ENCODE peak calls at places on chromosomes 1 and 21, in four cellular contexts. One of them, this sample, is unnamed.

GRCh38 chr1:220818421-220819173 is 31.9 kb downstream of the MTARC1 start:
- DNase-seq in gastrocnemius medialis: no peak
- DNase-seq in A549: no peak
- DNase-seq in tibial artery: peak; percentile 40
- DNase-seq in this sample: no peak

GRCh38 chr1:188237573-188238353 is 1409.0 kb downstream of the PLA2G4A start:
- DNase-seq in gastrocnemius medialis: no peak
- DNase-seq in A549: peak; percentile 8
- DNase-seq in tibial artery: no peak
- DNase-seq in this sample: no peak

GRCh38 chr21:27562303-27562702 is 595.4 kb upstream of the ADAMTS5 start:
- DNase-seq in gastrocnemius medialis: no peak
- DNase-seq in A549: no peak
- DNase-seq in tibial artery: no peak
- DNase-seq in this sample: no peak

GRCh38 chr1:212108981-212109380 is 73.4 kb downstream of the DTL start:
- DNase-seq in gastrocnemius medialis: no peak
- DNase-seq in A549: no peak
- DNase-seq in tibial artery: no peak
- DNase-seq in this sample: no peak

GRCh38 chr1:36096500-36097412 is 8.1 kb downstream of the ADPRS start:
- DNase-seq in gastrocnemius medialis: no peak
- DNase-seq in A549: no peak
- DNase-seq in tibial artery: no peak
- DNase-seq in this sample: no peak

GRCh38 chr1:26020390-26020789 is 1.2 kb upstream of the EXTL1 start:
- DNase-seq in gastrocnemius medialis: no peak
- DNase-seq in A549: no peak
- DNase-seq in tibial artery: no peak
- DNase-seq in this sample: no peak

GRCh38 chr1:203121186-203122015 is 6.1 kb upstream of the ADORA1 start:
- DNase-seq in gastrocnemius medialis: no peak
- DNase-seq in A549: no peak
- DNase-seq in tibial artery: no peak
- DNase-seq in this sample: no peak

GRCh38 chr1:204081791-204082513 is 9.0 kb downstream of the SOX13 start:
- DNase-seq in gastrocnemius medialis: no peak
- DNase-seq in A549: no peak
- DNase-seq in tibial artery: no peak
- DNase-seq in this sample: peak; percentile 59

GRCh38 chr1:236341298-236341697 is 52.8 kb upstream of the EDARADD start:
- DNase-seq in gastrocnemius medialis: no peak
- DNase-seq in A549: no peak
- DNase-seq in tibial artery: no peak
- DNase-seq in this sample: no peak

GRCh38 chr1:36524359-36525062 is 41.8 kb upstream of the CSF3R start:
- DNase-seq in gastrocnemius medialis: no peak
- DNase-seq in A549: no peak
- DNase-seq in tibial artery: no peak
- DNase-seq in this sample: no peak

GRCh38 chr1:98706173-98706848 is 44.8 kb downstream of the SNX7 start:
- DNase-seq in gastrocnemius medialis: no peak
- DNase-seq in A549: no peak
- DNase-seq in tibial artery: no peak
- DNase-seq in this sample: no peak

GRCh38 chr1:31266547-31266946 is 26.9 kb upstream of the NKAIN1 start:
- DNase-seq in gastrocnemius medialis: no peak
- DNase-seq in A549: no peak
- DNase-seq in tibial artery: no peak
- DNase-seq in this sample: no peak

GRCh38 chr1:238913210-238913609 is 473.2 kb upstream of the CHRM3 start:
- DNase-seq in gastrocnemius medialis: no peak
- DNase-seq in A549: no peak
- DNase-seq in tibial artery: no peak
- DNase-seq in this sample: no peak

GRCh38 chr1:112466078-112466660 is 42.6 kb upstream of the WNT2B start:
- DNase-seq in gastrocnemius medialis: peak; percentile 85
- DNase-seq in A549: peak; percentile 43
- DNase-seq in tibial artery: peak; percentile 96
- DNase-seq in this sample: peak; percentile 95

GRCh38 chr1:55329091-55329490 is 113.9 kb upstream of the USP24 start:
- DNase-seq in gastrocnemius medialis: no peak
- DNase-seq in A549: no peak
- DNase-seq in tibial artery: no peak
- DNase-seq in this sample: no peak

GRCh38 chr1:1422465-1423244 is 1.6 kb upstream of the ANKRD65 start:
- DNase-seq in gastrocnemius medialis: no peak
- DNase-seq in A549: no peak
- DNase-seq in tibial artery: no peak
- DNase-seq in this sample: no peak

GRCh38 chr1:202241376-202242079 is 47.9 kb downstream of the LGR6 start:
- DNase-seq in gastrocnemius medialis: no peak
- DNase-seq in A549: no peak
- DNase-seq in tibial artery: peak; percentile 57
- DNase-seq in this sample: peak; percentile 44

GRCh38 chr1:17441993-17442357 is 2.5 kb upstream of the RCC2 start:
- DNase-seq in gastrocnemius medialis: no peak
- DNase-seq in A549: no peak
- DNase-seq in tibial artery: no peak
- DNase-seq in this sample: no peak

GRCh38 chr1:224805889-224806288 is 123.6 kb upstream of the DNAH14 start:
- DNase-seq in gastrocnemius medialis: no peak
- DNase-seq in A549: no peak
- DNase-seq in tibial artery: no peak
- DNase-seq in this sample: no peak

GRCh38 chr1:221503268-221503667 is 238.6 kb downstream of the DUSP10 start:
- DNase-seq in gastrocnemius medialis: no peak
- DNase-seq in A549: no peak
- DNase-seq in tibial artery: no peak
- DNase-seq in this sample: no peak

GRCh38 chr1:23169727-23170335 is 1.2 kb upstream of the LUZP1 start:
- DNase-seq in gastrocnemius medialis: peak; percentile 8
- DNase-seq in A549: no peak
- DNase-seq in tibial artery: peak; percentile 77
- DNase-seq in this sample: peak; percentile 42

GRCh38 chr21:21415741-21416140 is 417.5 kb downstream of the NCAM2 start:
- DNase-seq in gastrocnemius medialis: no peak
- DNase-seq in A549: no peak
- DNase-seq in tibial artery: no peak
- DNase-seq in this sample: no peak

GRCh38 chr1:181033128-181033798 is 520 bp upstream of the MR1 start:
- DNase-seq in gastrocnemius medialis: peak; percentile 59
- DNase-seq in A549: no peak
- DNase-seq in tibial artery: peak; percentile 59
- DNase-seq in this sample: peak; percentile 18

GRCh38 chr1:210655511-210655910 is 326.8 kb downstream of the HHAT start:
- DNase-seq in gastrocnemius medialis: no peak
- DNase-seq in A549: no peak
- DNase-seq in tibial artery: no peak
- DNase-seq in this sample: no peak

GRCh38 chr1:47985001-47985400 is 12.2 kb downstream of the TRABD2B start:
- DNase-seq in gastrocnemius medialis: no peak
- DNase-seq in A549: no peak
- DNase-seq in tibial artery: no peak
- DNase-seq in this sample: no peak

GRCh38 chr1:152003846-152004442 is 10.3 kb upstream of the S100A10 start:
- DNase-seq in gastrocnemius medialis: no peak
- DNase-seq in A549: no peak
- DNase-seq in tibial artery: no peak
- DNase-seq in this sample: no peak

GRCh38 chr1:76867342-76868130 is at the start of gene ST6GALNAC5:
- DNase-seq in gastrocnemius medialis: no peak
- DNase-seq in A549: peak; percentile 30
- DNase-seq in tibial artery: no peak
- DNase-seq in this sample: peak; percentile 4

GRCh38 chr1:26976621-26977510 is 16.6 kb upstream of the KDF1 start:
- DNase-seq in gastrocnemius medialis: no peak
- DNase-seq in A549: no peak
- DNase-seq in tibial artery: no peak
- DNase-seq in this sample: no peak

GRCh38 chr1:210332719-210333398 is 4.2 kb downstream of the HHAT start:
- DNase-seq in gastrocnemius medialis: no peak
- DNase-seq in A549: no peak
- DNase-seq in tibial artery: no peak
- DNase-seq in this sample: no peak

GRCh38 chr1:192168964-192169363 is 10.7 kb downstream of the RGS18 start:
- DNase-seq in gastrocnemius medialis: no peak
- DNase-seq in A549: no peak
- DNase-seq in tibial artery: no peak
- DNase-seq in this sample: no peak

GRCh38 chr1:61782771-61783170 is 40.5 kb downstream of the PATJ start:
- DNase-seq in gastrocnemius medialis: no peak
- DNase-seq in A549: no peak
- DNase-seq in tibial artery: no peak
- DNase-seq in this sample: peak; percentile 25

GRCh38 chr1:2978691-2979190 is 42.5 kb upstream of the ACTRT2 start:
- DNase-seq in gastrocnemius medialis: no peak
- DNase-seq in A549: no peak
- DNase-seq in tibial artery: no peak
- DNase-seq in this sample: no peak

GRCh38 chr1:174519845-174520244 is 72.1 kb downstream of the GPR52 start:
- DNase-seq in gastrocnemius medialis: no peak
- DNase-seq in A549: no peak
- DNase-seq in tibial artery: no peak
- DNase-seq in this sample: no peak

GRCh38 chr21:17682924-17683323 is 70.2 kb upstream of the BTG3 start:
- DNase-seq in gastrocnemius medialis: no peak
- DNase-seq in A549: no peak
- DNase-seq in tibial artery: no peak
- DNase-seq in this sample: no peak
- TF ChIP-seq CTCF in gastrocnemius medialis: no peak
- TF ChIP-seq CTCF in A549: no peak
- TF ChIP-seq CTCF in tibial artery: no peak
- TF ChIP-seq CTCF in this sample: no peak

DNA sequence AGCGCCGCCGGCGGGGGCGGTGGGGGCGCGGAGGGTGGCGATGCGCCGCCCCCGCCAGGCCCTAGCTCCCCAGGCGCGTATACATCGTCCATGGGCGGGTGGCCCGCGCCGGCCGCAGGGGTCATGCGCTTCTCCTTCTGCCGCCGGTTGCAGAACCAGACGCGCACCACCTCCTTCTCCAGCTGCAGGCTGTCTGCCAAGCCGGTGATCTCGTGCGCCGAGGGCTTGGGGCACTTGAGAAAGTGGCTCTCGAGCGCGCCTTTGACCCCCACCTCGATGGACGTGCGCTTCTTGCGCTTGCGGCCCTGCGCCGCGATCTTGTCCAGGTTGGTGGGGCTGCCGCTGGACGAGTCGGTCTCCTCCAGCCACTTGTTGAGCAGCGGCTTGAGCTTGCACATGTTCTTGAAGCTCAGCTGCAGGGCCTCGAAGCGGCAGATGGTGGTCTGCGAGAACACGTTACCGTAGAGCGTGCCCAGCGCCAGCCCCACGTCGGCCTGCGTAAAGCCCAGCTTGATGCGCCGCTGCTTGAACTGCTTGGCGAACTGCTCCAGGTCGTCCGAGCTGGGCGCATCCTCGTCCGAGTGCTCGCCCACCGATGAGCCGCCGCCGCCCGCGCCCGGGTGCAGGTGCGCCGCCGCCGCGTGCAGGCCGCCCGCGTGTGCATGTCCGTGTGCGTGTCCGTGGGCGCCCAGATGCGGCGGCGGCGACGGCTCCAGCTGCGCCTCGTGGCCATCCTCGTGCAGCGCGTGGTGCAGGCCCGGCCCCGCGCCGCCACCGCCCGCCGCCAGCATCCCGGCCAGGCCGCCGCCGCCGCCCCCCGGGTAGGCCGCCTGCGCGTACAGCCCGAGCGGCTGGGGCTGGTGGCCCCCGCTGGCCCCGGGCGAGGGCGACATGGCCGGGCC is 911 bp downstream of the POU3F1 start:
- DNase-seq in gastrocnemius medialis: no peak
- DNase-seq in A549: no peak
- DNase-seq in tibial artery: no peak
- DNase-seq in this sample: peak; percentile 72
- H3K4me3 ChIP-seq in gastrocnemius medialis: no peak overlapping the region
- H3K4me3 ChIP-seq in A549: peak overlapping the region; percentile 59
- H3K4me3 ChIP-seq in tibial artery: peak overlapping the region; percentile 58
- H3K4me3 ChIP-seq in this sample: no peak overlapping the region

GRCh38 chr1:160121388-160121787 is 5.8 kb downstream of the ATP1A2 start:
- DNase-seq in gastrocnemius medialis: no peak
- DNase-seq in A549: no peak
- DNase-seq in tibial artery: no peak
- DNase-seq in this sample: no peak
- H3K4me1 ChIP-seq in gastrocnemius medialis: peaks cover 86% of the 10 kb centered on the region
- H3K4me1 ChIP-seq in A549: peaks cover 52% of the 10 kb centered on the region
- H3K4me1 ChIP-seq in tibial artery: peaks cover 38% of the 10 kb centered on the region
- H3K4me1 ChIP-seq in this sample: peaks cover 25% of the 10 kb centered on the region

DNA sequence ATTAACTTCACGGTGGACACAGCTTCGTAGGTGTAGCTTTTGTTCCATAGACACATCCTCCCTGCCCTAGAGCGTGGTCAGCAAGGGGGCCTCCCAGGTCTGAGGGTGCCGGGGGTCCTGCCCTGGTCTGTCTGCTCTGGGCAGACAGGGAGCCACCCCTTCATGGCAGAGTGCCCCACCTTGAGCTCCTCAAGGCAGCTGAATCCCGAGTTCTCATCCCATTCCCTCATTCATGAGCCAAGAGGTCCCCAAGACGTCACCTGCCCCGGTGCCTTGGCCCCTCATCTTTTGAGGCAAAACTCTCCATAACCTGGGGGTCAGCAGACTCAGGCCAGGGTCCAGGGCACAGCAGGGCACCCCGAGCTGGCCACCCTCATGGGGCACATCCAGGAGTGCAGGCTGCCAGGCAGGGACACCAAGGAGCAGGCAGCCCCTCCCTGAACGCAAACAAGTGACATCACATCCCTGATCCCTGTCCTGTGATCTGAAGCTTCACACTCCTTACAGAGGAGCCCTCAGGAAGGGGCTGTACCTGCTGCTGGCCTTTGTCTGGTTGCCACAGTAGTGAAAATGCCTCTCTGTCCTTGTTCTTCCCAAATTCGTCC is 23.3 kb downstream of the UBASH3A start:
- DNase-seq in gastrocnemius medialis: no peak
- DNase-seq in A549: no peak
- DNase-seq in tibial artery: no peak
- DNase-seq in this sample: no peak
- TF ChIP-seq CTCF in gastrocnemius medialis: no peak
- TF ChIP-seq CTCF in A549: no peak
- TF ChIP-seq CTCF in tibial artery: no peak
- TF ChIP-seq CTCF in this sample: no peak